ENCODE peak calls at places on chromosome 1, in six cellular contexts. One of them, this sample, is unnamed.

GRCh38 chr1:218671573-218671972 is 326.4 kb downstream of the TGFB2 start:
- DNase-seq in PC-3: no peak
- DNase-seq in keratinocyte: no peak
- DNase-seq in endothelial cell of umbilical vein: peak; percentile 79
- DNase-seq in prostate gland: no peak
- DNase-seq in breast epithelium: no peak
- DNase-seq in this sample: no peak

GRCh38 chr1:36874271-36875017 is 159.9 kb downstream of the GRIK3 start:
- DNase-seq in PC-3: no peak
- DNase-seq in keratinocyte: no peak
- DNase-seq in endothelial cell of umbilical vein: no peak
- DNase-seq in prostate gland: no peak
- DNase-seq in breast epithelium: peak; percentile 10
- DNase-seq in this sample: no peak

GRCh38 chr1:18137759-18138345 is 30.3 kb downstream of the IGSF21 start:
- DNase-seq in PC-3: no peak
- DNase-seq in keratinocyte: no peak
- DNase-seq in endothelial cell of umbilical vein: no peak
- DNase-seq in prostate gland: no peak
- DNase-seq in breast epithelium: no peak
- DNase-seq in this sample: no peak

GRCh38 chr1:12166834-12167492 is at the start of gene TNFRSF1B:
- DNase-seq in PC-3: peak; percentile 10
- DNase-seq in keratinocyte: no peak
- DNase-seq in endothelial cell of umbilical vein: peak; percentile 71
- DNase-seq in prostate gland: peak; percentile 28
- DNase-seq in breast epithelium: no peak
- DNase-seq in this sample: peak; percentile 65

GRCh38 chr1:159991513-159991912 is 37.5 kb upstream of the SLAMF9 start:
- DNase-seq in PC-3: peak; percentile 76
- DNase-seq in keratinocyte: peak; percentile 26
- DNase-seq in endothelial cell of umbilical vein: no peak
- DNase-seq in prostate gland: no peak
- DNase-seq in breast epithelium: no peak
- DNase-seq in this sample: peak; percentile 35

GRCh38 chr1:16905856-16906702 is 10.3 kb downstream of the RNU1-2 start:
- DNase-seq in PC-3: peak; percentile 13
- DNase-seq in keratinocyte: no peak
- DNase-seq in endothelial cell of umbilical vein: no peak
- DNase-seq in prostate gland: no peak
- DNase-seq in breast epithelium: no peak
- DNase-seq in this sample: peak; percentile 50

GRCh38 chr1:92698932-92699331 is 86.0 kb downstream of the EVI5 start:
- DNase-seq in PC-3: no peak
- DNase-seq in keratinocyte: no peak
- DNase-seq in endothelial cell of umbilical vein: no peak
- DNase-seq in prostate gland: no peak
- DNase-seq in breast epithelium: no peak
- DNase-seq in this sample: no peak

GRCh38 chr1:54887665-54888071 is 673 bp upstream of the DHCR24 start:
- DNase-seq in PC-3: no peak
- DNase-seq in keratinocyte: no peak
- DNase-seq in endothelial cell of umbilical vein: no peak
- DNase-seq in prostate gland: peak; percentile 52
- DNase-seq in breast epithelium: no peak
- DNase-seq in this sample: no peak

GRCh38 chr1:151593651-151594625 is 17.9 kb upstream of the SNX27 start:
- DNase-seq in PC-3: peak; percentile 89
- DNase-seq in keratinocyte: no peak
- DNase-seq in endothelial cell of umbilical vein: peak; percentile 51
- DNase-seq in prostate gland: peak; percentile 85
- DNase-seq in breast epithelium: peak; percentile 88
- DNase-seq in this sample: peak; percentile 58

GRCh38 chr1:65253800-65254319 is 55.5 kb upstream of the DNAJC6 start:
- DNase-seq in PC-3: no peak
- DNase-seq in keratinocyte: no peak
- DNase-seq in endothelial cell of umbilical vein: peak; percentile 11
- DNase-seq in prostate gland: no peak
- DNase-seq in breast epithelium: no peak
- DNase-seq in this sample: no peak

GRCh38 chr1:18681423-18681835 is 50.8 kb downstream of the PAX7 start:
- DNase-seq in PC-3: peak; percentile 82
- DNase-seq in keratinocyte: peak; percentile 23
- DNase-seq in endothelial cell of umbilical vein: no peak
- DNase-seq in prostate gland: peak; percentile 8
- DNase-seq in breast epithelium: no peak
- DNase-seq in this sample: peak; percentile 25

GRCh38 chr1:211497489-211498045 is 5.6 kb upstream of the RD3 start:
- DNase-seq in PC-3: peak; percentile 44
- DNase-seq in keratinocyte: no peak
- DNase-seq in endothelial cell of umbilical vein: no peak
- DNase-seq in prostate gland: no peak
- DNase-seq in breast epithelium: no peak
- DNase-seq in this sample: no peak

GRCh38 chr1:215793210-215793609 is 226.1 kb downstream of the KCTD3 start:
- DNase-seq in PC-3: peak; percentile 81
- DNase-seq in keratinocyte: no peak
- DNase-seq in endothelial cell of umbilical vein: no peak
- DNase-seq in prostate gland: no peak
- DNase-seq in breast epithelium: no peak
- DNase-seq in this sample: peak; percentile 79

GRCh38 chr1:228217551-228218344 is 9.9 kb downstream of the OBSCN start:
- DNase-seq in PC-3: no peak
- DNase-seq in keratinocyte: no peak
- DNase-seq in endothelial cell of umbilical vein: no peak
- DNase-seq in prostate gland: no peak
- DNase-seq in breast epithelium: no peak
- DNase-seq in this sample: no peak

GRCh38 chr1:211476200-211476849 is 15.6 kb downstream of the RD3 start:
- DNase-seq in PC-3: peak; percentile 81
- DNase-seq in keratinocyte: no peak
- DNase-seq in endothelial cell of umbilical vein: peak; percentile 69
- DNase-seq in prostate gland: peak; percentile 43
- DNase-seq in breast epithelium: peak; percentile 64
- DNase-seq in this sample: peak; percentile 77

GRCh38 chr1:25723250-25723880 is 76.6 kb upstream of the SELENON start:
- DNase-seq in PC-3: no peak
- DNase-seq in keratinocyte: no peak
- DNase-seq in endothelial cell of umbilical vein: no peak
- DNase-seq in prostate gland: no peak
- DNase-seq in breast epithelium: no peak
- DNase-seq in this sample: peak; percentile 41
- TF ChIP-seq CTCF in PC-3: no peak
- TF ChIP-seq CTCF in keratinocyte: no peak
- TF ChIP-seq CTCF in endothelial cell of umbilical vein: no peak
- TF ChIP-seq CTCF in prostate gland: no peak
- TF ChIP-seq CTCF in breast epithelium: no peak
- TF ChIP-seq CTCF in this sample: no peak

GRCh38 chr1:3773572-3774502 is 1.3 kb downstream of the SMIM1 start:
- DNase-seq in PC-3: no peak
- DNase-seq in keratinocyte: no peak
- DNase-seq in endothelial cell of umbilical vein: no peak
- DNase-seq in prostate gland: no peak
- DNase-seq in breast epithelium: no peak
- DNase-seq in this sample: no peak
- H3K4me3 ChIP-seq in PC-3: peak overlapping the region; percentile 82
- H3K4me3 ChIP-seq in keratinocyte: no peak overlapping the region
- H3K4me3 ChIP-seq in endothelial cell of umbilical vein: no peak overlapping the region
- H3K4me3 ChIP-seq in prostate gland: no peak overlapping the region
- H3K4me3 ChIP-seq in breast epithelium: peak overlapping the region; percentile 97
- H3K4me3 ChIP-seq in this sample: peak overlapping the region; percentile 46

GRCh38 chr1:2946291-2946690 is 75.0 kb upstream of the ACTRT2 start:
- DNase-seq in PC-3: no peak
- DNase-seq in keratinocyte: no peak
- DNase-seq in endothelial cell of umbilical vein: no peak
- DNase-seq in prostate gland: no peak
- DNase-seq in breast epithelium: no peak
- DNase-seq in this sample: no peak
- TF ChIP-seq CTCF in PC-3: peak; percentile 47
- TF ChIP-seq CTCF in keratinocyte: no peak
- TF ChIP-seq CTCF in endothelial cell of umbilical vein: no peak
- TF ChIP-seq CTCF in prostate gland: no peak
- TF ChIP-seq CTCF in breast epithelium: no peak
- TF ChIP-seq CTCF in this sample: no peak

GRCh38 chr1:4656533-4657140 is 2.2 kb downstream of the AJAP1 start:
- DNase-seq in PC-3: no peak
- DNase-seq in keratinocyte: no peak
- DNase-seq in endothelial cell of umbilical vein: no peak
- DNase-seq in prostate gland: no peak
- DNase-seq in breast epithelium: no peak
- DNase-seq in this sample: no peak

GRCh38 chr1:4657244-4657789 is 2.9 kb downstream of the AJAP1 start:
- DNase-seq in PC-3: no peak
- DNase-seq in keratinocyte: no peak
- DNase-seq in endothelial cell of umbilical vein: no peak
- DNase-seq in prostate gland: no peak
- DNase-seq in breast epithelium: no peak
- DNase-seq in this sample: no peak

GRCh38 chr1:4659247-4659646 is 4.8 kb downstream of the AJAP1 start:
- DNase-seq in PC-3: no peak
- DNase-seq in keratinocyte: no peak
- DNase-seq in endothelial cell of umbilical vein: no peak
- DNase-seq in prostate gland: no peak
- DNase-seq in breast epithelium: no peak
- DNase-seq in this sample: no peak

GRCh38 chr1:4658643-4659042 is 4.2 kb downstream of the AJAP1 start:
- DNase-seq in PC-3: no peak
- DNase-seq in keratinocyte: no peak
- DNase-seq in endothelial cell of umbilical vein: no peak
- DNase-seq in prostate gland: no peak
- DNase-seq in breast epithelium: no peak
- DNase-seq in this sample: no peak

GRCh38 chr1:4657920-4658585 is 3.6 kb downstream of the AJAP1 start:
- DNase-seq in PC-3: no peak
- DNase-seq in keratinocyte: no peak
- DNase-seq in endothelial cell of umbilical vein: no peak
- DNase-seq in prostate gland: no peak
- DNase-seq in breast epithelium: no peak
- DNase-seq in this sample: no peak
- H3K4me3 ChIP-seq in PC-3: no peak overlapping the region
- H3K4me3 ChIP-seq in keratinocyte: no peak overlapping the region
- H3K4me3 ChIP-seq in endothelial cell of umbilical vein: no peak overlapping the region
- H3K4me3 ChIP-seq in prostate gland: no peak overlapping the region
- H3K4me3 ChIP-seq in breast epithelium: no peak overlapping the region
- H3K4me3 ChIP-seq in this sample: no peak overlapping the region

GRCh38 chr1:225470691-225471452 is 43.0 kb upstream of the LBR start:
- DNase-seq in PC-3: no peak
- DNase-seq in keratinocyte: no peak
- DNase-seq in endothelial cell of umbilical vein: no peak
- DNase-seq in prostate gland: no peak
- DNase-seq in breast epithelium: no peak
- DNase-seq in this sample: no peak
- TF ChIP-seq CTCF in PC-3: no peak
- TF ChIP-seq CTCF in keratinocyte: no peak
- TF ChIP-seq CTCF in endothelial cell of umbilical vein: no peak
- TF ChIP-seq CTCF in prostate gland: no peak
- TF ChIP-seq CTCF in breast epithelium: no peak
- TF ChIP-seq CTCF in this sample: no peak

GRCh38 chr1:15848929-15849774 is 1.6 kb downstream of the SPEN start:
- DNase-seq in PC-3: peak; percentile 83
- DNase-seq in keratinocyte: peak; percentile 36
- DNase-seq in endothelial cell of umbilical vein: peak; percentile 94
- DNase-seq in prostate gland: peak; percentile 91
- DNase-seq in breast epithelium: peak; percentile 89
- DNase-seq in this sample: peak; percentile 81

GRCh38 chr1:15847893-15848142 is 311 bp downstream of the SPEN start:
- DNase-seq in PC-3: no peak
- DNase-seq in keratinocyte: no peak
- DNase-seq in endothelial cell of umbilical vein: no peak
- DNase-seq in prostate gland: no peak
- DNase-seq in breast epithelium: no peak
- DNase-seq in this sample: no peak

GRCh38 chr1:15847100-15847892 is at the start of gene SPEN:
- DNase-seq in PC-3: peak; percentile 98
- DNase-seq in keratinocyte: peak; percentile 54
- DNase-seq in endothelial cell of umbilical vein: peak; percentile 97
- DNase-seq in prostate gland: peak; percentile 96
- DNase-seq in breast epithelium: peak; percentile 96
- DNase-seq in this sample: peak; percentile 98

GRCh38 chr1:15849775-15850449 is 2.4 kb downstream of the SPEN start:
- DNase-seq in PC-3: peak; percentile 54
- DNase-seq in keratinocyte: no peak
- DNase-seq in endothelial cell of umbilical vein: peak; percentile 78
- DNase-seq in prostate gland: peak; percentile 55
- DNase-seq in breast epithelium: no peak
- DNase-seq in this sample: peak; percentile 45

GRCh38 chr1:15848143-15848928 is 829 bp downstream of the SPEN start:
- DNase-seq in PC-3: no peak
- DNase-seq in keratinocyte: no peak
- DNase-seq in endothelial cell of umbilical vein: peak; percentile 52
- DNase-seq in prostate gland: peak; percentile 24
- DNase-seq in breast epithelium: no peak
- DNase-seq in this sample: no peak
- H3K4me3 ChIP-seq in PC-3: peak overlapping the region; percentile 90
- H3K4me3 ChIP-seq in keratinocyte: peak overlapping the region; percentile 77
- H3K4me3 ChIP-seq in endothelial cell of umbilical vein: peak overlapping the region; percentile 99
- H3K4me3 ChIP-seq in prostate gland: peak overlapping the region; percentile 93
- H3K4me3 ChIP-seq in breast epithelium: peak overlapping the region; percentile 84
- H3K4me3 ChIP-seq in this sample: peak overlapping the region; percentile 89

GRCh38 chr1:33005812-33006465 is 30.7 kb downstream of the AK2 start:
- DNase-seq in PC-3: no peak
- DNase-seq in keratinocyte: no peak
- DNase-seq in endothelial cell of umbilical vein: peak; percentile 76
- DNase-seq in prostate gland: no peak
- DNase-seq in breast epithelium: no peak
- DNase-seq in this sample: peak; percentile 39
- TF ChIP-seq CTCF in PC-3: no peak
- TF ChIP-seq CTCF in keratinocyte: no peak
- TF ChIP-seq CTCF in endothelial cell of umbilical vein: no peak
- TF ChIP-seq CTCF in prostate gland: no peak
- TF ChIP-seq CTCF in breast epithelium: no peak
- TF ChIP-seq CTCF in this sample: no peak

GRCh38 chr1:203038891-203039608 is 12.8 kb downstream of the PPFIA4 start:
- DNase-seq in PC-3: peak; percentile 81
- DNase-seq in keratinocyte: no peak
- DNase-seq in endothelial cell of umbilical vein: peak; percentile 57
- DNase-seq in prostate gland: peak; percentile 66
- DNase-seq in breast epithelium: peak; percentile 70
- DNase-seq in this sample: peak; percentile 77
- H3K4me3 ChIP-seq in PC-3: no peak overlapping the region
- H3K4me3 ChIP-seq in keratinocyte: no peak overlapping the region
- H3K4me3 ChIP-seq in endothelial cell of umbilical vein: no peak overlapping the region
- H3K4me3 ChIP-seq in prostate gland: no peak overlapping the region
- H3K4me3 ChIP-seq in breast epithelium: no peak overlapping the region
- H3K4me3 ChIP-seq in this sample: no peak overlapping the region